ENCODE peak calls at places on chromosomes 3 and 15, in four cellular contexts. One of them, this sample, is unnamed.

GRCh38 chr3:125916376-125916978 is 52.5 kb upstream of the ROPN1B start:
- DNase-seq in uterus: peak; percentile 100
- DNase-seq in PC-9: peak; percentile 99
- DNase-seq in IMR-90: peak; percentile 91
- DNase-seq in this sample: no peak

GRCh38 chr3:153439780-153440179 is 277.8 kb downstream of the RAP2B start:
- DNase-seq in uterus: no peak
- DNase-seq in PC-9: no peak
- DNase-seq in IMR-90: peak; percentile 8
- DNase-seq in this sample: no peak

GRCh38 chr15:101068961-101069734 is 150.0 kb downstream of the LRRK1 start:
- DNase-seq in uterus: no peak
- DNase-seq in PC-9: no peak
- DNase-seq in IMR-90: peak; percentile 61
- DNase-seq in this sample: no peak

GRCh38 chr3:147799601-147800000 is 390.4 kb downstream of the ZIC1 start:
- DNase-seq in uterus: no peak
- DNase-seq in IMR-90: no peak
- DNase-seq in PC-9: no peak
- DNase-seq in this sample: no peak

GRCh38 chr3:193605876-193606275 is 12.9 kb downstream of the OPA1 start:
- DNase-seq in uterus: no peak
- DNase-seq in PC-9: peak; percentile 46
- DNase-seq in IMR-90: peak; percentile 65
- DNase-seq in this sample: no peak

GRCh38 chr15:80174017-80174746 is 21.4 kb downstream of the FAH start:
- DNase-seq in uterus: no peak
- DNase-seq in IMR-90: peak; percentile 83
- DNase-seq in PC-9: no peak
- DNase-seq in this sample: no peak

GRCh38 chr3:179551383-179551782 is 11.3 kb upstream of the ACTL6A start:
- DNase-seq in uterus: no peak
- DNase-seq in PC-9: no peak
- DNase-seq in IMR-90: peak; percentile 36
- DNase-seq in this sample: no peak

GRCh38 chr3:82163907-82164520 is 402.6 kb upstream of the GBE1 start:
- DNase-seq in uterus: no peak
- DNase-seq in IMR-90: peak; percentile 18
- DNase-seq in PC-9: no peak
- DNase-seq in this sample: no peak

GRCh38 chr15:89777821-89778380 is 1.8 kb downstream of the MESP2 start:
- DNase-seq in PC-9: no peak
- DNase-seq in uterus: no peak
- DNase-seq in IMR-90: no peak
- DNase-seq in this sample: no peak

GRCh38 chr3:177448987-177449975 is 252.0 kb upstream of the TBL1XR1 start:
- DNase-seq in PC-9: peak; percentile 82
- DNase-seq in uterus: no peak
- DNase-seq in IMR-90: peak; percentile 78
- DNase-seq in this sample: no peak

GRCh38 chr15:82538961-82539689 is 1.1 kb downstream of the RPS17 start:
- DNase-seq in IMR-90: no peak
- DNase-seq in uterus: no peak
- DNase-seq in PC-9: no peak
- DNase-seq in this sample: no peak

GRCh38 chr3:104604326-104605010 is 762.2 kb upstream of the ALCAM start:
- DNase-seq in IMR-90: peak; percentile 48
- DNase-seq in PC-9: no peak
- DNase-seq in uterus: no peak
- DNase-seq in this sample: no peak

GRCh38 chr15:79025201-79025600 is 65.4 kb downstream of the RASGRF1 start:
- DNase-seq in uterus: no peak
- DNase-seq in PC-9: no peak
- DNase-seq in IMR-90: no peak
- DNase-seq in this sample: no peak

GRCh38 chr3:8737823-8738222 is 4.2 kb downstream of the CAV3 start:
- DNase-seq in IMR-90: no peak
- DNase-seq in PC-9: no peak
- DNase-seq in uterus: no peak
- DNase-seq in this sample: no peak
- TF ChIP-seq CTCF in IMR-90: no peak
- TF ChIP-seq CTCF in PC-9: no peak
- TF ChIP-seq CTCF in uterus: no peak
- TF ChIP-seq CTCF in this sample: no peak

GRCh38 chr15:23569513-23569912 is 4.0 kb downstream of the MKRN3 start:
- DNase-seq in uterus: no peak
- DNase-seq in IMR-90: no peak
- DNase-seq in PC-9: no peak
- DNase-seq in this sample: no peak
- H3K9me3 ChIP-seq in uterus: no peaks in the 10 kb centered on the region
- H3K9me3 ChIP-seq in IMR-90: peaks cover 10% of the 10 kb centered on the region
- H3K9me3 ChIP-seq in PC-9: no peaks in the 10 kb centered on the region
- H3K9me3 ChIP-seq in this sample: no peaks in the 10 kb centered on the region

DNA sequence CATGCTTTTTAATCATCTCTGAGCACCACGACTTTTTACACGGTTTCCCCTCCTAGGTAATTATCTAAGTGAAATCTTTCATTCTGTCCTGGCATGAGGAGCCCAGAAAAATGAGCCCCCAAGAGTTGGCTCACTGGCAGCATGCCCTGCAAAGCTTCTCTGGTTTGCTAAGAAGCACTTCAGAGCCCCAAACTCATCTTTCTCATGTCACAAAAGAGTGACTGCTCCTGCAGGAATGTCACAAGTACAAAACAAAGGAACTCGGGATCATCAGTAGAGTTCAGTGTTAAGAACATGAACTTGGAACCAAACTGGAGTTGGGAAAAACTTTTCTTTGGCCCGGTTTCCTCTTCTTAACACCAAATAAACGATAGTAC is 123.9 kb downstream of the FOXB1 start:
- DNase-seq in uterus: peak; percentile 21
- DNase-seq in PC-9: no peak
- DNase-seq in IMR-90: peak; percentile 6
- DNase-seq in this sample: no peak
- H3K4me1 ChIP-seq in uterus: no peaks in the 10 kb centered on the region
- H3K4me1 ChIP-seq in PC-9: peaks cover 23% of the 10 kb centered on the region
- H3K4me1 ChIP-seq in IMR-90: no peaks in the 10 kb centered on the region
- H3K4me1 ChIP-seq in this sample: peaks cover 13% of the 10 kb centered on the region

GRCh38 chr15:66703540-66703941 is 1.5 kb downstream of the SMAD6 start:
- DNase-seq in IMR-90: peak; percentile 55
- DNase-seq in uterus: peak; percentile 38
- DNase-seq in PC-9: peak; percentile 35
- DNase-seq in this sample: no peak

GRCh38 chr15:66702770-66703539 is 919 bp downstream of the SMAD6 start:
- DNase-seq in PC-9: peak; percentile 15
- DNase-seq in IMR-90: no peak
- DNase-seq in uterus: no peak
- DNase-seq in this sample: no peak

GRCh38 chr15:66705277-66705927 is 3.4 kb downstream of the SMAD6 start:
- DNase-seq in IMR-90: no peak
- DNase-seq in PC-9: no peak
- DNase-seq in uterus: no peak
- DNase-seq in this sample: no peak

GRCh38 chr15:66704783-66705113 is 2.7 kb downstream of the SMAD6 start:
- DNase-seq in IMR-90: no peak
- DNase-seq in uterus: no peak
- DNase-seq in PC-9: peak; percentile 23
- DNase-seq in this sample: no peak

DNA sequence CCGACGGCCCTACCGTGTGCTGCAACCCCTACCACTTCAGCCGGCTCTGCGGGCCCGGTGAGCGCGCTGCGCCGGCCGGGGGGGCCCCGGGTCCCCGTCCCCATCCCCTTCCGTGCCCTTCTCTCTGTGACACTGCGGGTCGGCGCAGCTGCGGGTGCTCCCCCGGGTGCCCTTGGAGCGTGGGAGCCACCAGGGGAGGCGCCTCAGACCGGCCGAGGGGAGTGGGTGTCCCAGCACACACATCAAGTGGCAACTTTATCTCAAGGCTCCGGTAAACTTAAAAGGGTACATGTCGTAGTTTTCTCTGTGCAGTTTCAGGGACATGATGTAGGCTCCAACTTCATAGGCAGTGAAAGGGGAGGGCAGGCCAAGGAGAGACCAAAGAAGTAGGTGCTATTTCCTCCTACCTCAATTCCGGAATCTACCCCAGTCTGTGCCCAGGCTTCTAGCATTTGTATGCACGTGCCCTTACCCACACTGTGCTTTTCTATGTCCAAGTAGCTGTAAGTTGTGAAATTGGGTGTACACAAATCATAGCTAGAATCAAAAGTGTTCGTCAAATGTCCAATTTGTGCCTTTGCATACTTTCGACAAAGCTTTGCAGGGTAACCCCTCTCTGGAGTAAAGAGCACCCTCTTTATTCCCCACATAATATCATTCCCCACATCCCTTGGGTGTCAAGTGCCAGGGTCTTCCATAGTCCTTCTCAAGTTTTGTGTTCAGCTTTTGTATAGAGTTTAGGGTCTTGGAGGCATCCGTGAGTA is 2.2 kb downstream of the SMAD6 start:
- DNase-seq in PC-9: no peak
- DNase-seq in IMR-90: no peak
- DNase-seq in uterus: no peak
- DNase-seq in this sample: no peak
- TF ChIP-seq CTCF in PC-9: no peak
- TF ChIP-seq CTCF in IMR-90: no peak
- TF ChIP-seq CTCF in uterus: no peak
- TF ChIP-seq CTCF in this sample: no peak

GRCh38 chr3:175818811-175819464 is 959.8 kb downstream of the NAALADL2 start:
- DNase-seq in IMR-90: no peak
- DNase-seq in PC-9: no peak
- DNase-seq in uterus: no peak
- DNase-seq in this sample: no peak
- H3K9me3 ChIP-seq in IMR-90: peaks cover 13% of the 10 kb centered on the region
- H3K9me3 ChIP-seq in PC-9: peaks cover 30% of the 10 kb centered on the region
- H3K9me3 ChIP-seq in uterus: peaks cover 15% of the 10 kb centered on the region
- H3K9me3 ChIP-seq in this sample: peaks cover 26% of the 10 kb centered on the region

DNA sequence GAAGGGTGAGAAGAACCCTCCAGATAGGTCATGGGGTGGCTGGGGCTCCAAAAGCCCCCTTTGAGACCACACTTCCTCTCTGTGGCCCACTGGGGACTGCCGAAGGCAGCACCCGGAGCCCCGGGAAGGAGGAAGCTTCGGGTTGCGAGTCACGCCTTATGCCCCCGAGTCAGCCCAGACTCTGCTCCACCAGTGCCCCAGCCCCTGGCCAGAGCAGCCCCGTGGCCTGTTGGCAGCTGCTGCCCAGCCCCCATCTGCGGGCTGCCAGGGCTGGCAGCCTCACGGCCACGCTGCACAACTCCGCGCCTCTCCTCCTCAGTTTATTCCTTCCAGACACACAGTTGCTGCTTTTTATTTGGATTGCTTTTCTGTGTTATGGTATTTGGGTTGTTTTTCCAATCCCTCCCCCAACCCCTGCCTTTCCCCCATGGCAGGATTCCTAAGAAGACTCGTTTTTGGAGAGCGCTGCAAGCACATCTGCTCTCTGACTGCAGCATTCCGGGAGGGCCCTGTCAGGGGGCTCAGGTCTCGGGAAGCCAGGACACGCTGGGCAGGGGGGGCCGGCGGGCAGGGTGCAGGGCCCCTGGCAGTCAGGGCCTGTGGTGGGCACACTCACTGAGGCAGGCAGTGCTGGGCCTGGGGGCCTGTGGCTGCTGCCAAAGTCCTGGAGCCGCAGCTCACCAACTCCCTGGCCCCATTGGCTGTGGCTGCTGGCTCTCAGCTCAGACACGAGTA is 20.3 kb downstream of the MAGEF1 start:
- DNase-seq in uterus: peak; percentile 63
- DNase-seq in PC-9: no peak
- DNase-seq in IMR-90: peak; percentile 44
- DNase-seq in this sample: no peak
- H3K4me1 ChIP-seq in uterus: peaks cover 15% of the 10 kb centered on the region
- H3K4me1 ChIP-seq in PC-9: peaks cover 10% of the 10 kb centered on the region
- H3K4me1 ChIP-seq in IMR-90: peaks cover 35% of the 10 kb centered on the region
- H3K4me1 ChIP-seq in this sample: peaks cover 16% of the 10 kb centered on the region

DNA sequence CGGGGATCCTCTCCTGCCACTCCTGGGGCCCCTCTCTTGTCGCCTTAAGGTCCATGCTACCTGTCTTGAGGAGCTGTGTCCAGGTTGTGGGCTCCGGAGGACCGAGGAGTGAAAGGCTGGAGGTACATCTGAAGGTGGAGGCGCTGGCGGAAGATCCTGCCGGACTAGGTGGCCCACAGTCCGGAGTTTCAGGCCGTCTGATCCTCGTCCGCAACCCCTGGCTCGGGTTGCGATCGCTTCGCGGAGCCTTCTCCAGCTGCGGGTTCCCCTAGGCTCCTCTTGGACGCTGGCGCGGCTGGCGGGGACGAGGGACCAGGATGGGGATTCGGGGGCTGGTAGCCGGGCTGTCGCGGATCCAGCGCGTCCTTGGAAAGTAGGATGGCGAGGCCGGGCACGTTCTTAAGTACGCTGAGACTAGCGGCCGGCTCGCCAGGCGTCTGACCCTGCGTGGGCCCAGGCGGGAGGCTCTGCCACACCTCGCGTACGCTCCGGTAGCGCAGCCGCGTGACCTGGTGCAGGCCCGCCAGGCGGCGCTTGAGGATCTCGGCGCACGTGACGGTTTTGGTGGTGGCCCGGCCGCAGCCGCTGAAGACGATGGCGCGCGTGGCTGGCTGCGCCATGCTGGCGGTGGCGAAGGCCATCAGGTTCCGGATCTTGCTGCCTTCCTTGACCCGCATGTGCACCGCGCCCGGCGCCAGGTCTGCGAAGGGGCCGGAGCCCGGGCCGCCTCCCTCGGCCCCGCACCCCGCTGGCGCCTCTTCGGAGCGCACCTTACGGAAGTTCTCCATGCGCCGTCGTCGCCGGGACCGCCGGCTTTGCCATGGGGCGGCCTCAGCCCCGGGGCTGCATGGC is 550 bp downstream of the RPP25 start:
- DNase-seq in IMR-90: peak; percentile 26
- DNase-seq in PC-9: peak; percentile 76
- DNase-seq in uterus: peak; percentile 69
- DNase-seq in this sample: peak; percentile 19
- TF ChIP-seq CTCF in IMR-90: peak; percentile 30
- TF ChIP-seq CTCF in PC-9: peak; percentile 55
- TF ChIP-seq CTCF in uterus: peak; percentile 59
- TF ChIP-seq CTCF in this sample: peak; percentile 32

This sample was measured in thoracic aorta.